ENCODE peak calls at places on chromosomes 13 and 19, in nine cellular contexts. J is pancreas, R is fibroblast of pulmonary artery, U is heart right ventricle, L is kidney epithelial cell, D is kidney, K is heart left ventricle, O is tibial nerve, N is cardiac muscle cell. A is an unnamed sample.

GRCh38 chr19:33171916-33172359 is 22.2 kb upstream of the LRP3 start:
- DNase-seq in J (no peak), R (no peak), U (no peak), L (no peak), D (no peak), K (no peak), O (no peak), N (no peak), A (no peak)

GRCh38 chr19:48292798-48293197 is 22.9 kb downstream of the ZNF114 start:
- DNase-seq in J (no peak), R (peak; percentile 80), U (no peak), L (no peak), D (no peak), K (no peak), O (no peak), N (peak; percentile 83), A (no peak)

GRCh38 chr19:35388277-35389054 is 17.6 kb downstream of the GPR42 start:
- DNase-seq in J (no peak), R (no peak), U (no peak), L (no peak), D (no peak), K (no peak), O (no peak), N (no peak), A (no peak)

GRCh38 chr13:99948907-99949656 is 22.5 kb downstream of the ZIC5 start:
- DNase-seq in J (no peak), R (no peak), U (no peak), L (no peak), D (no peak), K (no peak), O (no peak), N (no peak), A (no peak)

GRCh38 chr19:23461120-23461519 is 65.8 kb upstream of the ZNF91 start:
- DNase-seq in J (no peak), R (no peak), U (no peak), L (no peak), D (no peak), K (no peak), O (no peak), N (no peak), A (no peak)

GRCh38 chr13:28423010-28423409 is 71.9 kb downstream of the FLT1 start:
- DNase-seq in J (no peak), R (no peak), U (peak; percentile 30), L (no peak), D (no peak), K (peak; percentile 39), O (peak; percentile 21), N (no peak), A (peak; percentile 47)

GRCh38 chr13:91347212-91347995 is at the start of gene MIR17HG:
- DNase-seq in J (peak; percentile 94), R (peak; percentile 83), U (peak; percentile 89), L (peak; percentile 65), D (peak; percentile 96), K (peak; percentile 89), O (peak; percentile 82), N (peak; percentile 91), A (peak; percentile 97)

GRCh38 chr13:34459856-34460255 is 482.2 kb upstream of the NBEA start:
- DNase-seq in J (no peak), R (no peak), U (no peak), L (no peak), D (no peak), K (no peak), O (no peak), N (peak; percentile 6), A (no peak)

GRCh38 chr13:46531953-46532352 is 21.0 kb upstream of the LRCH1 start:
- DNase-seq in J (no peak), R (no peak), U (no peak), L (no peak), D (no peak), K (no peak), O (no peak), N (no peak), A (no peak)

GRCh38 chr13:93116809-93117208 is 109.8 kb upstream of the GPC6 start:
- DNase-seq in J (no peak), R (no peak), U (no peak), L (no peak), D (no peak), K (no peak), O (no peak), N (no peak), A (no peak)

GRCh38 chr19:30535011-30535410 is 162.8 kb downstream of the ZNF536 start:
- DNase-seq in J (no peak), R (no peak), U (no peak), L (no peak), D (no peak), K (no peak), O (no peak), N (no peak), A (no peak)

GRCh38 chr13:51682691-51683090 is 98.4 kb downstream of the WDFY2 start:
- DNase-seq in J (no peak), R (peak; percentile 58), U (no peak), L (no peak), D (no peak), K (no peak), O (no peak), N (no peak), A (no peak)

GRCh38 chr19:47418595-47419036 is 711 bp downstream of the MEIS3 start:
- DNase-seq in J (no peak), R (no peak), U (no peak), L (no peak), D (no peak), K (no peak), O (no peak), N (no peak), A (no peak)

GRCh38 chr19:55383789-55384575 is at the start of gene TMEM238:
- DNase-seq in J (peak; percentile 92), R (peak; percentile 73), U (peak; percentile 59), L (no peak), D (peak; percentile 89), K (peak; percentile 53), O (no peak), N (peak; percentile 75), A (peak; percentile 90)
- TF ChIP-seq CTCF in J (no peak), R (no peak), U (peak; percentile 7), L (no peak), D (peak; percentile 29), K (peak; percentile 17), O (peak; percentile 16), N (no peak), A (no peak)

GRCh38 chr19:50664204-50664603 is 15.0 kb downstream of the C19orf81 start:
- DNase-seq in J (no peak), R (no peak), U (no peak), L (no peak), D (peak; percentile 12), K (no peak), O (no peak), N (no peak), A (no peak)
- H3K4me3 ChIP-seq in J (no peak overlapping the region), R (no peak overlapping the region), U (no peak overlapping the region), L (no peak overlapping the region), D (no peak overlapping the region), K (no peak overlapping the region), O (no peak overlapping the region), N (no peak overlapping the region), A (no peak overlapping the region)

GRCh38 chr13:112227031-112227430 is 149.1 kb upstream of the SPACA7 start:
- DNase-seq in J (no peak), R (no peak), U (no peak), L (no peak), D (no peak), K (no peak), O (no peak), N (no peak), A (no peak)

GRCh38 chr13:112226320-112227002 is 149.7 kb upstream of the SPACA7 start:
- DNase-seq in J (no peak), R (no peak), U (no peak), L (no peak), D (no peak), K (no peak), O (no peak), N (no peak), A (no peak)

GRCh38 chr13:112222971-112223370 is 153.2 kb upstream of the SPACA7 start:
- DNase-seq in J (no peak), R (no peak), U (no peak), L (no peak), D (no peak), K (no peak), O (no peak), N (no peak), A (no peak)

GRCh38 chr13:112229445-112229844 is 146.7 kb upstream of the SPACA7 start:
- DNase-seq in J (no peak), R (no peak), U (no peak), L (no peak), D (no peak), K (no peak), O (no peak), N (no peak), A (peak; percentile 57)

DNA sequence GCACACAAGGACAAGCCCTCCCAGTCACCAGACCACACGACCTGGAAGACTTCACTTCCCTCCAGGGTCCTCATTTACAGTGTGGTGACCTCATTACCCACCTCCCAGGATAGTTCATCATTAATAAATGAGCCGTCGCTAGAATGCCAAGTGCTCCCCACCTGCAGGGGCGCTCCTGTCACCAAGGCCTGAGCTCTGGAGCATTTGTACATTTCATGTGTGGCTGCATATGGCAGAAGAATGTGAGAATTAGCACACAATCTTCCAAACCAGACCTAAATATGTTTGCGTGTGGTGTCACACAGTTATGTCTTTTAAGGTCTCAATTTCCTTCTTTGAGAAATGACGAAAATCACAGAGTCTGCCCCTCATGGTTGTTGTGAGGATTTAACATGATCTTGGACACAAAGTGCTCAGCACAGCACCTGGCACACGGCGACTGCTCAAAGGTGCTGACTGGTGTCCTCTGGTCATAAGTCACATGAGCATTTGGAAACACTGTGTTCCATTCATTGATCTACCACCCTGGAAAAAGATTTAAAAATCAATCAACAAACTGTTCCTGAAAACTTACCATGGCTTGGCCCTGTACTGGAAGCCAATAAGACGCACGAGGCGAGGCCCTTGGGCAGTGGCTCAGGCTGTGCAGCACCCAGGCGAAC is 150.6 kb upstream of the SPACA7 start:
- DNase-seq in J (no peak), R (no peak), U (no peak), L (no peak), D (no peak), K (no peak), O (no peak), N (no peak), A (no peak)
- TF ChIP-seq CTCF in J (no peak), R (no peak), U (no peak), L (no peak), D (no peak), K (no peak), O (no peak), N (no peak), A (no peak)

GRCh38 chr19:45440873-45441654 is 17.3 kb upstream of the ERCC1 start:
- DNase-seq in J (no peak), R (peak; percentile 57), U (no peak), L (no peak), D (no peak), K (no peak), O (no peak), N (peak; percentile 58), A (no peak)

GRCh38 chr19:45442927-45443461 is 19.3 kb upstream of the ERCC1 start:
- DNase-seq in J (no peak), R (peak; percentile 56), U (no peak), L (no peak), D (no peak), K (peak; percentile 52), O (peak; percentile 66), N (peak; percentile 48), A (peak; percentile 92)

GRCh38 chr19:45443462-45444317 is 20.0 kb upstream of the ERCC1 start:
- DNase-seq in J (peak; percentile 97), R (peak; percentile 93), U (peak; percentile 99), L (no peak), D (peak; percentile 99), K (peak; percentile 97), O (peak; percentile 94), N (peak; percentile 95), A (peak; percentile 95)

GRCh38 chr19:45444318-45445041 is 20.8 kb upstream of the ERCC1 start:
- DNase-seq in J (peak; percentile 97), R (peak; percentile 88), U (peak; percentile 98), L (no peak), D (peak; percentile 97), K (peak; percentile 98), O (peak; percentile 91), N (peak; percentile 94), A (peak; percentile 90)

GRCh38 chr19:45442408-45442926 is 18.8 kb upstream of the ERCC1 start:
- DNase-seq in J (no peak), R (no peak), U (no peak), L (no peak), D (no peak), K (no peak), O (no peak), N (no peak), A (no peak)
- H3K4me3 ChIP-seq in J (no peak overlapping the region), R (no peak overlapping the region), U (no peak overlapping the region), L (no peak overlapping the region), D (no peak overlapping the region), K (no peak overlapping the region), O (no peak overlapping the region), N (no peak overlapping the region), A (no peak overlapping the region)

A was measured in lower leg skin.